ENCODE peak calls at places on chromosomes 2 and 18, in seven cellular contexts. T is astrocyte of the spinal cord; E is CD8-positive, alpha-beta memory T cell; R is stimulated activated CD4-positive, alpha-beta T cell treated with anti-CD3 and anti-CD28 coated beads, Interleukin-2, amount 100 ng/mL, for 48 hours; G is activated naive CD4-positive, alpha-beta T cell treated with anti-CD3 and anti-CD28 coated beads, Interleukin-2, amount 50 U/mL, for 16 hours; F is T-helper 2 cell; W is iris pigment epithelial cell. B is an unnamed sample.

GRCh38 chr2:38261569-38262513 is 115.2 kb downstream of the ATL2 start:
- DNase-seq in R (peak; percentile 21), F (no peak), G (peak; percentile 19), E (no peak), T (no peak), W (no peak), B (no peak)

GRCh38 chr18:32595735-32596134 is 125.1 kb upstream of the GAREM1 start:
- DNase-seq in G (no peak), F (no peak), W (no peak), T (no peak), R (no peak), E (no peak), B (no peak)

GRCh38 chr18:69400976-69401474 is 337 bp downstream of the DOK6 start:
- DNase-seq in G (no peak), F (no peak), T (peak; percentile 18), E (no peak), W (peak; percentile 32), R (no peak), B (no peak)

GRCh38 chr18:79258447-79258846 is 137.3 kb upstream of the NFATC1 start:
- DNase-seq in G (no peak), E (no peak), F (no peak), T (no peak), R (no peak), W (no peak), B (no peak)

GRCh38 chr2:29068513-29068912 is 5.8 kb downstream of the PCARE start:
- DNase-seq in R (no peak), E (no peak), G (no peak), T (no peak), W (no peak), F (no peak), B (no peak)

GRCh38 chr18:7830468-7830867 is 263.4 kb downstream of the PTPRM start:
- DNase-seq in F (no peak), G (no peak), E (no peak), R (no peak), W (peak; percentile 38), T (no peak), B (no peak)

GRCh38 chr18:21831413-21831831 is 90.8 kb downstream of the MIB1 start:
- DNase-seq in E (no peak), T (no peak), F (no peak), W (peak; percentile 21), R (no peak), G (no peak), B (no peak)

GRCh38 chr18:31432316-31432715 is 15.2 kb upstream of the DSG3 start:
- DNase-seq in G (no peak), R (no peak), T (no peak), W (no peak), F (no peak), E (no peak), B (no peak)

GRCh38 chr18:60082790-60083189 is 183.0 kb downstream of the PMAIP1 start:
- DNase-seq in G (no peak), W (peak; percentile 12), T (peak; percentile 45), E (no peak), F (no peak), R (no peak), B (no peak)

GRCh38 chr2:161427413-161428239 is 11.5 kb downstream of the TBR1 start:
- DNase-seq in G (no peak), W (no peak), T (peak; percentile 13), E (no peak), F (no peak), R (no peak), B (no peak)

GRCh38 chr18:27467073-27467472 is 282.0 kb upstream of the CHST9 start:
- DNase-seq in F (no peak), T (no peak), E (no peak), G (no peak), R (no peak), W (no peak), B (no peak)

GRCh38 chr2:146541896-146542295 is 1302.9 kb upstream of the ACVR2A start:
- DNase-seq in E (no peak), W (no peak), G (no peak), F (no peak), R (no peak), T (no peak), B (no peak)

GRCh38 chr18:33495278-33495677 is 54.8 kb upstream of the CCDC178 start:
- DNase-seq in T (peak; percentile 64), W (peak; percentile 16), R (no peak), E (no peak), G (no peak), F (no peak), B (no peak)

GRCh38 chr2:9114457-9114856 is 92.2 kb upstream of the ASAP2 start:
- DNase-seq in G (no peak), R (no peak), T (no peak), W (no peak), F (no peak), E (no peak), B (no peak)

GRCh38 chr2:109423556-109424359 is 190.0 kb downstream of the SEPTIN10 start:
- DNase-seq in F (no peak), R (no peak), E (no peak), G (no peak), T (no peak), W (no peak), B (no peak)

GRCh38 chr2:232260075-232260474 is 118.5 kb upstream of the ALPP start:
- DNase-seq in R (no peak), E (no peak), T (peak; percentile 91), G (no peak), W (peak; percentile 96), F (no peak), B (no peak)

GRCh38 chr2:102304268-102304667 is 7.1 kb upstream of the IL1RL1 start:
- DNase-seq in R (no peak), W (peak; percentile 42), T (peak; percentile 35), G (no peak), E (no peak), F (no peak), B (no peak)

GRCh38 chr2:179985163-179985820 is 21.8 kb downstream of the CWC22 start:
- DNase-seq in R (no peak), T (no peak), G (no peak), F (no peak), E (no peak), W (no peak), B (no peak)

GRCh38 chr2:44949329-44950151 is 8.0 kb downstream of the SIX3 start:
- DNase-seq in R (no peak), E (no peak), W (peak; percentile 75), T (peak; percentile 45), G (no peak), F (no peak), B (no peak)

GRCh38 chr2:9336534-9337354 is 86.6 kb downstream of the ITGB1BP1 start:
- DNase-seq in G (no peak), F (no peak), W (peak; percentile 97), R (no peak), T (peak; percentile 94), E (no peak), B (no peak)

GRCh38 chr2:129484999-129485398 is 494.5 kb upstream of the RAB6C start:
- DNase-seq in E (no peak), R (no peak), T (no peak), F (no peak), G (no peak), W (no peak), B (no peak)

GRCh38 chr2:230913812-230914211 is 11.2 kb downstream of the GPR55 start:
- DNase-seq in T (no peak), G (no peak), W (no peak), E (no peak), F (no peak), R (no peak), B (peak; percentile 8)

GRCh38 chr2:178306351-178307073 is 112.2 kb downstream of the OSBPL6 start:
- DNase-seq in F (no peak), G (peak; percentile 16), R (peak; percentile 16), T (peak; percentile 14), W (peak; percentile 53), E (peak; percentile 3), B (no peak)

GRCh38 chr2:219636144-219636915 is 8.9 kb downstream of the SLC4A3 start:
- DNase-seq in R (no peak), F (no peak), E (no peak), W (no peak), G (no peak), T (no peak), B (no peak)

GRCh38 chr18:55839350-55839749 is 251.4 kb upstream of the TCF4 start:
- DNase-seq in R (no peak), W (peak; percentile 71), G (no peak), F (no peak), T (peak; percentile 81), E (no peak), B (no peak)

GRCh38 chr2:235903803-235904637 is 264.2 kb downstream of the GBX2 start:
- DNase-seq in G (no peak), R (no peak), E (no peak), W (no peak), T (no peak), F (no peak), B (no peak)

GRCh38 chr2:126635281-126635680 is 20.7 kb upstream of the GYPC start:
- DNase-seq in W (no peak), F (no peak), T (peak; percentile 7), R (no peak), G (no peak), E (no peak), B (no peak)

GRCh38 chr2:26394694-26395093 is 7.0 kb upstream of the DRC1 start:
- DNase-seq in T (peak; percentile 41), F (no peak), W (no peak), E (no peak), R (no peak), G (no peak), B (no peak)

GRCh38 chr2:27408601-27409320 is 630 bp downstream of the PPM1G start:
- DNase-seq in E (no peak), R (no peak), W (peak; percentile 4), F (no peak), T (no peak), G (no peak), B (no peak)

GRCh38 chr2:145006957-145007672 is 487.2 kb upstream of the ZEB2 start:
- DNase-seq in R (no peak), F (no peak), E (no peak), W (peak; percentile 89), T (peak; percentile 97), G (no peak), B (no peak)

GRCh38 chr2:125405816-125406215 is 1250.1 kb upstream of the GYPC start:
- DNase-seq in R (no peak), G (no peak), E (no peak), F (no peak), W (peak; percentile 89), T (peak; percentile 92), B (no peak)

GRCh38 chr2:210553371-210553770 is 3.0 kb upstream of the CPS1 start:
- DNase-seq in T (peak; percentile 38), G (no peak), E (no peak), W (peak; percentile 78), R (no peak), F (no peak), B (no peak)

GRCh38 chr2:179377296-179377695 is 112.7 kb upstream of the SESTD1 start:
- DNase-seq in W (peak; percentile 50), R (no peak), E (no peak), T (peak; percentile 36), F (no peak), G (no peak), B (no peak)

GRCh38 chr2:228181098-228182019 is at the start of gene SPHKAP:
- DNase-seq in R (no peak), G (no peak), W (no peak), E (no peak), T (no peak), F (no peak), B (no peak)

GRCh38 chr18:9506046-9506792 is 30.9 kb downstream of the RALBP1 start:
- DNase-seq in F (no peak), W (peak; percentile 23), R (no peak), G (no peak), E (no peak), T (peak; percentile 51), B (no peak)

GRCh38 chr2:50018938-50019337 is 864.6 kb upstream of the FSHR start:
- DNase-seq in R (no peak), W (peak; percentile 3), G (no peak), F (no peak), E (no peak), T (no peak), B (no peak)

B was measured in activated CD4-positive, CD25-positive, alpha-beta regulatory T cell treated with anti-CD3 and anti-CD28 coated beads, Interleukin-2, amount 50 U/mL, for 72 hours.